ENCODE peak calls at places on chromosome 3, in nine cellular contexts. E is fibroblast of pulmonary artery, D is ecto neural progenitor cell, X is activated T-cell treated with anti-CD3 and anti-CD28 coated beads for 1 hour, F is mucosa of descending colon, C is fibroblast of the aortic adventitia, I is upper lobe of left lung, L is progenitor cell of endocrine pancreas, Y is cardiac fibroblast. J is an unnamed sample.
A peak's percentile ranks its signal among the peaks of the same experiment; 100 is the strongest.

GRCh38 chr3:52333869-52334557 is 17.9 kb downstream of the DNAH1 start:
- DNase-seq in I (no peak), C (no peak), L (no peak), E (no peak), X (no peak), D (no peak), F (no peak), Y (no peak), J (no peak)

GRCh38 chr3:113783463-113783862 is 36.6 kb downstream of the ATP6V1A start:
- DNase-seq in L (no peak), C (peak; percentile 97), D (no peak), F (no peak), I (no peak), Y (peak; percentile 96), X (no peak), E (peak; percentile 98), J (no peak)

GRCh38 chr3:195268608-195269309 is 2.2 kb downstream of the XXYLT1 start:
- DNase-seq in Y (no peak), D (no peak), E (no peak), X (no peak), I (no peak), L (no peak), F (no peak), C (no peak), J (no peak)

GRCh38 chr3:110598847-110599490 is 472.6 kb upstream of the NECTIN3 start:
- DNase-seq in C (no peak), Y (no peak), L (no peak), I (no peak), D (no peak), X (no peak), E (peak; percentile 15), F (no peak), J (no peak)

GRCh38 chr3:115401891-115402501 is 221.3 kb upstream of the GAP43 start:
- DNase-seq in C (peak; percentile 88), Y (peak; percentile 59), I (no peak), D (no peak), F (no peak), X (no peak), E (peak; percentile 80), L (no peak), J (no peak)

GRCh38 chr3:174221155-174221554 is 638.0 kb upstream of the NAALADL2 start:
- DNase-seq in L (no peak), F (no peak), D (no peak), I (no peak), C (no peak), X (no peak), E (no peak), Y (no peak), J (no peak)

GRCh38 chr3:122892561-122892960 is 97.7 kb downstream of the SLC49A4 start:
- DNase-seq in E (no peak), F (no peak), I (no peak), Y (no peak), C (no peak), L (no peak), X (no peak), D (no peak), J (no peak)

GRCh38 chr3:33170531-33170930 is 48.1 kb downstream of the SUSD5 start:
- DNase-seq in Y (no peak), L (no peak), C (no peak), X (no peak), E (no peak), F (no peak), I (no peak), D (no peak), J (no peak)

GRCh38 chr3:188829577-188829976 is 342.2 kb upstream of the TPRG1 start:
- DNase-seq in X (no peak), D (no peak), Y (no peak), E (no peak), C (no peak), L (no peak), I (no peak), F (no peak), J (no peak)

GRCh38 chr3:187400756-187401155 is 32.6 kb downstream of the RTP4 start:
- DNase-seq in Y (no peak), D (no peak), E (peak; percentile 6), C (no peak), X (no peak), I (no peak), L (no peak), F (no peak), J (no peak)

J was measured in stimulated activated CD8-positive, alpha-beta memory T cell treated with anti-CD3 and anti-CD28 coated beads, Interleukin-4, amount 100 ng/mL, for 48 hours.